ENCODE peak calls at places on chromosome 3, in six cellular contexts. One of them, this sample, is unnamed. For H3K4me1, the result is how much of the 10 kb centered on the place peaks cover.

GRCh38 chr3:149547413-149547812 is 72.9 kb downstream of the TM4SF4 start:
- DNase-seq in ovary: peak
- DNase-seq in kidney: no peak
- DNase-seq in sigmoid colon: peak
- DNase-seq in left ventricle myocardium inferior: peak
- DNase-seq in colonic mucosa: peak
- DNase-seq in this sample: peak

GRCh38 chr3:56851966-56852884 is 50.5 kb upstream of the ARHGEF3 start:
- DNase-seq in sigmoid colon: no peak
- DNase-seq in left ventricle myocardium inferior: no peak
- DNase-seq in colonic mucosa: no peak
- DNase-seq in kidney: no peak
- DNase-seq in ovary: no peak
- DNase-seq in this sample: no peak

GRCh38 chr3:46936733-46937250 is 39.8 kb downstream of the CCDC12 start:
- DNase-seq in ovary: no peak
- DNase-seq in colonic mucosa: no peak
- DNase-seq in sigmoid colon: peak
- DNase-seq in left ventricle myocardium inferior: no peak
- DNase-seq in kidney: peak
- DNase-seq in this sample: no peak

GRCh38 chr3:15629860-15630597 is 28.5 kb downstream of the BTD start:
- DNase-seq in colonic mucosa: peak
- DNase-seq in left ventricle myocardium inferior: no peak
- DNase-seq in ovary: peak
- DNase-seq in kidney: no peak
- DNase-seq in sigmoid colon: peak
- DNase-seq in this sample: no peak

GRCh38 chr3:59235221-59236012 is 185.6 kb upstream of the CFAP20DC start:
- DNase-seq in ovary: no peak
- DNase-seq in kidney: no peak
- DNase-seq in left ventricle myocardium inferior: no peak
- DNase-seq in sigmoid colon: no peak
- DNase-seq in colonic mucosa: no peak
- DNase-seq in this sample: no peak

GRCh38 chr3:35883929-35884328 is 244.6 kb downstream of the ARPP21 start:
- DNase-seq in ovary: no peak
- DNase-seq in colonic mucosa: no peak
- DNase-seq in left ventricle myocardium inferior: no peak
- DNase-seq in kidney: no peak
- DNase-seq in sigmoid colon: no peak
- DNase-seq in this sample: no peak

GRCh38 chr3:194051554-194052175 is 84.3 kb upstream of the HES1 start:
- DNase-seq in sigmoid colon: no peak
- DNase-seq in colonic mucosa: peak
- DNase-seq in left ventricle myocardium inferior: no peak
- DNase-seq in ovary: no peak
- DNase-seq in kidney: no peak
- DNase-seq in this sample: no peak

GRCh38 chr3:377158-377561 is 180.6 kb downstream of the CHL1 start:
- DNase-seq in left ventricle myocardium inferior: no peak
- DNase-seq in ovary: no peak
- DNase-seq in colonic mucosa: no peak
- DNase-seq in sigmoid colon: no peak
- DNase-seq in kidney: no peak
- DNase-seq in this sample: no peak

GRCh38 chr3:149382518-149382917 is 5.1 kb upstream of the TM4SF1 start:
- DNase-seq in sigmoid colon: no peak
- DNase-seq in ovary: no peak
- DNase-seq in kidney: no peak
- DNase-seq in left ventricle myocardium inferior: no peak
- DNase-seq in colonic mucosa: no peak
- DNase-seq in this sample: no peak

GRCh38 chr3:128174645-128175590 is 21.6 kb downstream of the EEFSEC start:
- DNase-seq in sigmoid colon: no peak
- DNase-seq in left ventricle myocardium inferior: no peak
- DNase-seq in kidney: no peak
- DNase-seq in ovary: no peak
- DNase-seq in colonic mucosa: no peak
- DNase-seq in this sample: no peak

GRCh38 chr3:64974401-64974800 is 286.6 kb upstream of the ADAMTS9 start:
- DNase-seq in kidney: no peak
- DNase-seq in ovary: no peak
- DNase-seq in colonic mucosa: no peak
- DNase-seq in left ventricle myocardium inferior: no peak
- DNase-seq in sigmoid colon: no peak
- DNase-seq in this sample: no peak

GRCh38 chr3:169772530-169772950 is 656 bp upstream of the MYNN start:
- DNase-seq in ovary: peak
- DNase-seq in colonic mucosa: peak
- DNase-seq in kidney: peak
- DNase-seq in sigmoid colon: peak
- DNase-seq in left ventricle myocardium inferior: peak
- DNase-seq in this sample: peak

GRCh38 chr3:107664614-107665013 is 141.9 kb downstream of the BBX start:
- DNase-seq in sigmoid colon: no peak
- DNase-seq in ovary: no peak
- DNase-seq in colonic mucosa: no peak
- DNase-seq in kidney: no peak
- DNase-seq in left ventricle myocardium inferior: no peak
- DNase-seq in this sample: no peak

GRCh38 chr3:41223078-41223477 is 23.8 kb downstream of the CTNNB1 start:
- DNase-seq in kidney: no peak
- DNase-seq in left ventricle myocardium inferior: no peak
- DNase-seq in sigmoid colon: no peak
- DNase-seq in ovary: no peak
- DNase-seq in colonic mucosa: no peak
- DNase-seq in this sample: no peak

GRCh38 chr3:41318520-41318919 is 119.2 kb downstream of the CTNNB1 start:
- DNase-seq in left ventricle myocardium inferior: no peak
- DNase-seq in colonic mucosa: no peak
- DNase-seq in kidney: no peak
- DNase-seq in ovary: no peak
- DNase-seq in sigmoid colon: no peak
- DNase-seq in this sample: no peak

GRCh38 chr3:8606666-8607065 is 37.9 kb downstream of the SSUH2 start:
- DNase-seq in ovary: no peak
- DNase-seq in left ventricle myocardium inferior: no peak
- DNase-seq in kidney: no peak
- DNase-seq in sigmoid colon: no peak
- DNase-seq in colonic mucosa: no peak
- DNase-seq in this sample: no peak

GRCh38 chr3:146612015-146612414 is 6.9 kb upstream of the PLSCR5 start:
- DNase-seq in sigmoid colon: no peak
- DNase-seq in left ventricle myocardium inferior: no peak
- DNase-seq in ovary: no peak
- DNase-seq in colonic mucosa: no peak
- DNase-seq in kidney: no peak
- DNase-seq in this sample: no peak

GRCh38 chr3:135224963-135225362 is 429.9 kb downstream of the EPHB1 start:
- DNase-seq in ovary: no peak
- DNase-seq in kidney: no peak
- DNase-seq in left ventricle myocardium inferior: no peak
- DNase-seq in colonic mucosa: no peak
- DNase-seq in sigmoid colon: no peak
- DNase-seq in this sample: no peak

GRCh38 chr3:154018100-154018696 is 103.0 kb upstream of the ARHGEF26 start:
- DNase-seq in colonic mucosa: peak
- DNase-seq in sigmoid colon: no peak
- DNase-seq in left ventricle myocardium inferior: no peak
- DNase-seq in kidney: no peak
- DNase-seq in ovary: no peak
- DNase-seq in this sample: no peak

GRCh38 chr3:194056731-194057415 is 79.1 kb upstream of the HES1 start:
- DNase-seq in kidney: no peak
- DNase-seq in sigmoid colon: no peak
- DNase-seq in ovary: no peak
- DNase-seq in left ventricle myocardium inferior: no peak
- DNase-seq in colonic mucosa: no peak
- DNase-seq in this sample: no peak

GRCh38 chr3:16928386-16929132 is 43.8 kb downstream of the PLCL2 start:
- DNase-seq in left ventricle myocardium inferior: no peak
- DNase-seq in kidney: no peak
- DNase-seq in sigmoid colon: no peak
- DNase-seq in ovary: no peak
- DNase-seq in colonic mucosa: no peak
- DNase-seq in this sample: no peak

DNA sequence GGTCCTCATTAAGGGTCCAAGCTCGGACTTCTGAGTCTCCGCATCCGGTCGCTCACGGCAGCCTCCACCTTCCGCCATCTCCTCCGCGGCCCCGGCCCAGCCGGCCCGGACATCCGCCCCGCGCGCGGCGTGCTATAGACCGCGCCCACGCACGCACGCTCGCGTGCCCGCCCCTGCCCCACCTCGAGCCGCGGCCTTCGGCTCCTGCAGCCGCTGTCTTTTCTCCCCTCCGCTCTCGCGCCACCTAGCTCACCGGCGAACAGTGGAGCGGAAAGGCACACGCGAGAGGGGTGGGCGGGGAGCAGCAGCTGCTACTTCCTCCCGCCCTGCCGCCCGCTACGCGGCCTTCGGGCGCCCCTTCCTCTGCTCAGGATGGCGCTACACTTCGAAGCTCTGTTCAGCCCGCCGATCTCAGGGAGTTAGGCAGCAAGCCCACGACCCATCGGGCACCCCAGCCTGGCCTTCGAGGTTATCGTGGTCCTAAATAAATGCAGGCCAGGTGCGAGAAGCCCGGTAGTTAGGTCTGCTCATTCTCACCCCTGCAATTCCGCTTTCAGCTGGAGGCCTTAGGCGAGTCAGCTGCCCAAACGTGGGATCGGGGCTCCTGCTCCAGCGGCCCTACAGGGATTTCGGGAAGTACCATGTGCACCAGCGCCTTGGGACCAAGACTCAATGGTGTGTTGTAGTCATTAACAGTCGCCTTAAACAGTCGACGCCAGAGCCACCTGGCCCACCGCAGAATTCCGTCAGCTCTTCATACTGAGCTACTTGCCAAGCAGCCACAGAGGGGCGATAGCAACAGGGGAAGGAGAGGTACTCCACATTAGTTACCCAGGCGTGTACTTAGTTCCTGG is at the start of gene USP4:
- DNase-seq in ovary: peak
- DNase-seq in kidney: peak
- DNase-seq in colonic mucosa: peak
- DNase-seq in left ventricle myocardium inferior: peak
- DNase-seq in sigmoid colon: peak
- DNase-seq in this sample: peak
- H3K27ac ChIP-seq in ovary: peak
- H3K27ac ChIP-seq in kidney: peak
- H3K27ac ChIP-seq in colonic mucosa: peak
- H3K27ac ChIP-seq in left ventricle myocardium inferior: peak
- H3K27ac ChIP-seq in sigmoid colon: peak
- H3K27ac ChIP-seq in this sample: peak

GRCh38 chr3:45007091-45007490 is 19.0 kb upstream of the CLEC3B start:
- DNase-seq in ovary: no peak
- DNase-seq in colonic mucosa: no peak
- DNase-seq in sigmoid colon: no peak
- DNase-seq in kidney: no peak
- DNase-seq in left ventricle myocardium inferior: no peak
- DNase-seq in this sample: no peak
- H3K4me1 ChIP-seq in ovary: under half
- H3K4me1 ChIP-seq in colonic mucosa: under half
- H3K4me1 ChIP-seq in sigmoid colon: under half
- H3K4me1 ChIP-seq in kidney: under half
- H3K4me1 ChIP-seq in left ventricle myocardium inferior: half or more
- H3K4me1 ChIP-seq in this sample: under half

GRCh38 chr3:71244153-71245051 is 339.1 kb downstream of the FOXP1 start:
- DNase-seq in ovary: peak
- DNase-seq in colonic mucosa: no peak
- DNase-seq in sigmoid colon: peak
- DNase-seq in kidney: no peak
- DNase-seq in left ventricle myocardium inferior: peak
- DNase-seq in this sample: peak
- H3K4me3 ChIP-seq in ovary: peak
- H3K4me3 ChIP-seq in colonic mucosa: no peak
- H3K4me3 ChIP-seq in sigmoid colon: peak
- H3K4me3 ChIP-seq in kidney: no peak
- H3K4me3 ChIP-seq in left ventricle myocardium inferior: peak
- H3K4me3 ChIP-seq in this sample: no peak

DNA sequence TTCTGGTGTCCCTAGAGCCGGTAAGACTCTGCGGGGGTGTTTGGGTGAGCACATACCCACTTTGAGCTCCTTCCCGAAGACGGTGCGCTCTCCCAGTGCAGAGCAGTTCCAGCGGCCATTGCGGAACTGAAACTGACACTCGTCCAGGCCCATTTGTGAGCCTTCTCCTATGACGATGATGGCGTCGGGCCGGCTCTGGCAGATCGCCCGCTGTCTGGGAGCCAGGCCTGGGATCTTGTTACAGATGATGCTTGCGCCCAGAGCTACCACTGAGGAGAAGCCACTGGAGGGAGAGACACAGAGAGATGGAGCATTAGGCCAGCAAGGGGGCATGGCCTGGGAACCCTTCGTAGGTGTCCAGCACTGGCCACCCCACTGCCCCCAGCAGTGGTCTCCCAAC is 5.0 kb downstream of the WNT7A start:
- DNase-seq in left ventricle myocardium inferior: no peak
- DNase-seq in sigmoid colon: no peak
- DNase-seq in kidney: no peak
- DNase-seq in ovary: no peak
- DNase-seq in colonic mucosa: no peak
- DNase-seq in this sample: no peak
- H3K27ac ChIP-seq in left ventricle myocardium inferior: no peak
- H3K27ac ChIP-seq in sigmoid colon: no peak
- H3K27ac ChIP-seq in kidney: no peak
- H3K27ac ChIP-seq in ovary: no peak
- H3K27ac ChIP-seq in colonic mucosa: no peak
- H3K27ac ChIP-seq in this sample: no peak

DNA sequence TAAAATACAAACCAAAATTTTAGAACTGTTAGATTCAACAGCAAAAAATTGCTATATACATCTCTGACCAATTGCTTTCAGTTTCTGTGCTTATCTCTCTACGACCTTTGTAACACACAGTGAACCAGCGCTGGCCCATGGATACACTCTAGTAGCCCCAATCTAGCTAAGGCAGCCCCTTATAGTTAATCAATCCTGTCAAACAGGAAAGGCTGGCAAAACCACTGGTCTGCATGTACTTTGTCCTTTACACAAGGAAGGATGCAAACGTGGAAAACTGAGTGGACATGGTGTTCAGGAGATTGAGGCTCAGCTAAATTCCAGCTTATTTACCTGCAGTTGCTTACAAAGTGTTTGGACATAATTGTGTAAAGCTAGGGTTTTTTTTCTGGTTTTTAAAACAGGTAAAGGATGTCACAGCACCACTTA is 25.9 kb downstream of the ADGRG7 start:
- DNase-seq in colonic mucosa: peak
- DNase-seq in sigmoid colon: no peak
- DNase-seq in kidney: peak
- DNase-seq in left ventricle myocardium inferior: no peak
- DNase-seq in ovary: no peak
- DNase-seq in this sample: no peak
- H3K4me1 ChIP-seq in colonic mucosa: under half
- H3K4me1 ChIP-seq in sigmoid colon: under half
- H3K4me1 ChIP-seq in kidney: under half
- H3K4me1 ChIP-seq in left ventricle myocardium inferior: under half
- H3K4me1 ChIP-seq in ovary: under half
- H3K4me1 ChIP-seq in this sample: under half

This sample was measured in heart right ventricle.